ENCODE peak calls at places on chromosomes 6 and 20, in six cellular contexts. One of them, this sample, is unnamed.

GRCh38 chr6:11264100-11264499 is 31.6 kb upstream of the NEDD9 start:
- DNase-seq in foreskin fibroblast: no peak
- DNase-seq in lower leg skin: no peak
- DNase-seq in HFF-Myc: no peak
- DNase-seq in ovary: no peak
- DNase-seq in MM.1S: no peak
- DNase-seq in this sample: no peak

GRCh38 chr20:62276448-62276847 is 26.3 kb upstream of the ADRM1 start:
- DNase-seq in foreskin fibroblast: no peak
- DNase-seq in ovary: no peak
- DNase-seq in lower leg skin: no peak
- DNase-seq in HFF-Myc: no peak
- DNase-seq in MM.1S: no peak
- DNase-seq in this sample: no peak

GRCh38 chr6:148947621-148948444 is 201.0 kb downstream of the UST start:
- DNase-seq in lower leg skin: peak
- DNase-seq in MM.1S: peak
- DNase-seq in ovary: peak
- DNase-seq in foreskin fibroblast: peak
- DNase-seq in HFF-Myc: peak
- DNase-seq in this sample: peak

GRCh38 chr6:13614126-13614925 is 809 bp upstream of the NOL7 start:
- DNase-seq in HFF-Myc: no peak
- DNase-seq in lower leg skin: no peak
- DNase-seq in MM.1S: peak
- DNase-seq in ovary: no peak
- DNase-seq in foreskin fibroblast: peak
- DNase-seq in this sample: peak

GRCh38 chr6:43193929-43194328 is 11.9 kb downstream of the CUL9 start:
- DNase-seq in MM.1S: no peak
- DNase-seq in HFF-Myc: no peak
- DNase-seq in ovary: no peak
- DNase-seq in lower leg skin: no peak
- DNase-seq in foreskin fibroblast: no peak
- DNase-seq in this sample: no peak

GRCh38 chr6:15713325-15713724 is 50.5 kb upstream of the DTNBP1 start:
- DNase-seq in HFF-Myc: no peak
- DNase-seq in ovary: no peak
- DNase-seq in foreskin fibroblast: no peak
- DNase-seq in lower leg skin: no peak
- DNase-seq in MM.1S: no peak
- DNase-seq in this sample: no peak

GRCh38 chr6:46263709-46264091 is 92.9 kb upstream of the ENPP5 start:
- DNase-seq in lower leg skin: no peak
- DNase-seq in foreskin fibroblast: peak
- DNase-seq in HFF-Myc: peak
- DNase-seq in ovary: no peak
- DNase-seq in MM.1S: no peak
- DNase-seq in this sample: no peak

GRCh38 chr6:71056656-71057055 is 99.8 kb upstream of the B3GAT2 start:
- DNase-seq in lower leg skin: no peak
- DNase-seq in ovary: no peak
- DNase-seq in HFF-Myc: no peak
- DNase-seq in MM.1S: no peak
- DNase-seq in foreskin fibroblast: no peak
- DNase-seq in this sample: no peak

GRCh38 chr6:31918069-31918725 is 9.3 kb upstream of the C2 start:
- DNase-seq in ovary: no peak
- DNase-seq in HFF-Myc: no peak
- DNase-seq in lower leg skin: no peak
- DNase-seq in MM.1S: no peak
- DNase-seq in foreskin fibroblast: no peak
- DNase-seq in this sample: no peak

GRCh38 chr6:21538186-21538798 is 55.3 kb upstream of the SOX4 start:
- DNase-seq in HFF-Myc: no peak
- DNase-seq in MM.1S: no peak
- DNase-seq in lower leg skin: no peak
- DNase-seq in foreskin fibroblast: peak
- DNase-seq in ovary: no peak
- DNase-seq in this sample: no peak

GRCh38 chr6:138473144-138473543 is 26.1 kb downstream of the NHSL1 start:
- DNase-seq in MM.1S: no peak
- DNase-seq in HFF-Myc: no peak
- DNase-seq in lower leg skin: no peak
- DNase-seq in foreskin fibroblast: no peak
- DNase-seq in ovary: no peak
- DNase-seq in this sample: no peak

GRCh38 chr6:11404081-11404480 is 133.5 kb upstream of the TMEM170B start:
- DNase-seq in lower leg skin: no peak
- DNase-seq in foreskin fibroblast: no peak
- DNase-seq in ovary: no peak
- DNase-seq in HFF-Myc: no peak
- DNase-seq in MM.1S: no peak
- DNase-seq in this sample: no peak

GRCh38 chr6:3811191-3811590 is 38.0 kb upstream of the FAM50B start:
- DNase-seq in foreskin fibroblast: no peak
- DNase-seq in ovary: no peak
- DNase-seq in HFF-Myc: no peak
- DNase-seq in lower leg skin: peak
- DNase-seq in MM.1S: no peak
- DNase-seq in this sample: no peak

GRCh38 chr6:56101141-56101553 is 146.2 kb downstream of the COL21A1 start:
- DNase-seq in MM.1S: no peak
- DNase-seq in foreskin fibroblast: peak
- DNase-seq in lower leg skin: no peak
- DNase-seq in ovary: no peak
- DNase-seq in HFF-Myc: peak
- DNase-seq in this sample: no peak

GRCh38 chr6:61606500-61606899 is 679.5 kb downstream of the KHDRBS2 start:
- DNase-seq in ovary: no peak
- DNase-seq in lower leg skin: no peak
- DNase-seq in MM.1S: no peak
- DNase-seq in foreskin fibroblast: no peak
- DNase-seq in HFF-Myc: no peak
- DNase-seq in this sample: no peak

GRCh38 chr6:109793793-109794192 is 102.7 kb downstream of the FIG4 start:
- DNase-seq in lower leg skin: no peak
- DNase-seq in ovary: no peak
- DNase-seq in HFF-Myc: peak
- DNase-seq in MM.1S: no peak
- DNase-seq in foreskin fibroblast: peak
- DNase-seq in this sample: no peak

GRCh38 chr20:60007452-60007851 is 49.2 kb downstream of the CDH26 start:
- DNase-seq in foreskin fibroblast: no peak
- DNase-seq in MM.1S: no peak
- DNase-seq in lower leg skin: no peak
- DNase-seq in HFF-Myc: no peak
- DNase-seq in ovary: no peak
- DNase-seq in this sample: no peak

GRCh38 chr20:39107741-39108140 is 145.6 kb downstream of the DHX35 start:
- DNase-seq in foreskin fibroblast: peak
- DNase-seq in lower leg skin: no peak
- DNase-seq in HFF-Myc: no peak
- DNase-seq in ovary: no peak
- DNase-seq in MM.1S: no peak
- DNase-seq in this sample: no peak

GRCh38 chr6:16683524-16684194 is 77.6 kb downstream of the ATXN1 start:
- DNase-seq in ovary: no peak
- DNase-seq in lower leg skin: peak
- DNase-seq in HFF-Myc: peak
- DNase-seq in MM.1S: no peak
- DNase-seq in foreskin fibroblast: peak
- DNase-seq in this sample: peak

GRCh38 chr6:158046201-158047119 is 64.8 kb downstream of the SYNJ2 start:
- DNase-seq in lower leg skin: no peak
- DNase-seq in ovary: no peak
- DNase-seq in MM.1S: no peak
- DNase-seq in HFF-Myc: no peak
- DNase-seq in foreskin fibroblast: no peak
- DNase-seq in this sample: no peak

GRCh38 chr6:112936476-112936875 is 589.3 kb downstream of the RFPL4B start:
- DNase-seq in HFF-Myc: peak
- DNase-seq in MM.1S: no peak
- DNase-seq in ovary: no peak
- DNase-seq in lower leg skin: no peak
- DNase-seq in foreskin fibroblast: peak
- DNase-seq in this sample: no peak

GRCh38 chr20:13755809-13756208 is 28.9 kb downstream of the ESF1 start:
- DNase-seq in lower leg skin: no peak
- DNase-seq in ovary: no peak
- DNase-seq in MM.1S: no peak
- DNase-seq in foreskin fibroblast: no peak
- DNase-seq in HFF-Myc: no peak
- DNase-seq in this sample: no peak
- TF ChIP-seq CTCF in lower leg skin: no peak
- TF ChIP-seq CTCF in ovary: no peak
- TF ChIP-seq CTCF in MM.1S: no peak
- TF ChIP-seq CTCF in foreskin fibroblast: no peak
- TF ChIP-seq CTCF in HFF-Myc: no peak
- TF ChIP-seq CTCF in this sample: no peak

GRCh38 chr20:44187763-44188709 is 1.0 kb upstream of the JPH2 start:
- DNase-seq in lower leg skin: no peak
- DNase-seq in MM.1S: no peak
- DNase-seq in ovary: no peak
- DNase-seq in foreskin fibroblast: no peak
- DNase-seq in HFF-Myc: no peak
- DNase-seq in this sample: no peak

GRCh38 chr20:44186674-44187053 is 324 bp downstream of the JPH2 start:
- DNase-seq in HFF-Myc: no peak
- DNase-seq in lower leg skin: no peak
- DNase-seq in ovary: no peak
- DNase-seq in MM.1S: no peak
- DNase-seq in foreskin fibroblast: no peak
- DNase-seq in this sample: no peak

GRCh38 chr20:44185574-44185973 is 1.4 kb downstream of the JPH2 start:
- DNase-seq in MM.1S: no peak
- DNase-seq in foreskin fibroblast: no peak
- DNase-seq in lower leg skin: no peak
- DNase-seq in HFF-Myc: no peak
- DNase-seq in ovary: no peak
- DNase-seq in this sample: no peak

GRCh38 chr20:44187054-44187762 is at the start of gene JPH2:
- DNase-seq in MM.1S: no peak
- DNase-seq in lower leg skin: peak
- DNase-seq in ovary: peak
- DNase-seq in foreskin fibroblast: peak
- DNase-seq in HFF-Myc: no peak
- DNase-seq in this sample: peak

GRCh38 chr20:44186201-44186600 is 787 bp downstream of the JPH2 start:
- DNase-seq in MM.1S: no peak
- DNase-seq in ovary: no peak
- DNase-seq in HFF-Myc: no peak
- DNase-seq in foreskin fibroblast: no peak
- DNase-seq in lower leg skin: no peak
- DNase-seq in this sample: no peak
- H3K4me3 ChIP-seq in MM.1S: no peak
- H3K4me3 ChIP-seq in ovary: peak
- H3K4me3 ChIP-seq in HFF-Myc: no peak
- H3K4me3 ChIP-seq in foreskin fibroblast: no peak
- H3K4me3 ChIP-seq in lower leg skin: no peak
- H3K4me3 ChIP-seq in this sample: no peak

DNA sequence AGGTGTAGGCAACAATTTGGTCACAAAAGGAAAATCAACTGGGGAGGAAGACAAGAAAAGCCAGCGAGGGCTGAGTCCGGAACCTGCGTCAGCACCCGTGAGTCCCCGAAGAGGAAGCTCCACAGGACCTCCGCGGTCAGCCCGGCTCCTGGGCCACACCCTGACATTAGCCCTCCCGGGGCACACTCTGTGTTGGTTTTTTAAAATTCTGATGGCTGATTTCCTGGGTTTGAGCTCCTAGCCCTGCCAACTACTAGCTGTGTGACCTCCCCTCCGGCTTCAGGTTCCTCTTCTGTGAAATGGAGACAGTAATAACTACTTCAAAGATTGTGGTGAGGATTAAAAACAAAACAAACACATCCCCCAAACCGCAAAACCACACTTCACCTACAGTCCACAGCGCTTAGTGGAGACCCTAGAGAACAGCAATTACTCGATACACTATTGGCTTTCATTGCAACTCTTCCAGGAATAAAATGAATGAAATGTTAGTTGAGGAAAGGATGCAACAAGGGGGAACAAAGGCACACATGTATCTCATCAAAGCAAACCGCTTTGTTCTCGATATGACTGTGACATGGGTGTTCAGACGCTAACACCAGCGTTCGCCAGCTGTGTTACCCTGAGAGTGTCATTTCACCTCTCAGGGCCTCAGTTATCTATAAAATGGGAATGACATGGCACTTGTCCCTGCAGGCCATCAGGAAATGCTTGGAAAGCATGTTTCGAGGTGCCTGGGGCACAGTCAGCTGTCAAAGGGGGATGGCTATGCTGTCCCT is 984 bp downstream of the ZBP1 start:
- DNase-seq in foreskin fibroblast: no peak
- DNase-seq in HFF-Myc: no peak
- DNase-seq in lower leg skin: peak
- DNase-seq in ovary: no peak
- DNase-seq in MM.1S: peak
- DNase-seq in this sample: no peak
- TF ChIP-seq CTCF in foreskin fibroblast: no peak
- TF ChIP-seq CTCF in HFF-Myc: no peak
- TF ChIP-seq CTCF in lower leg skin: no peak
- TF ChIP-seq CTCF in ovary: no peak
- TF ChIP-seq CTCF in MM.1S: peak
- TF ChIP-seq CTCF in this sample: no peak

GRCh38 chr6:150929403-150929802 is 63.9 kb downstream of the MTHFD1L start:
- DNase-seq in MM.1S: no peak
- DNase-seq in ovary: peak
- DNase-seq in lower leg skin: peak
- DNase-seq in HFF-Myc: no peak
- DNase-seq in foreskin fibroblast: no peak
- DNase-seq in this sample: no peak

GRCh38 chr6:150928882-150929281 is 63.4 kb downstream of the MTHFD1L start:
- DNase-seq in ovary: no peak
- DNase-seq in MM.1S: no peak
- DNase-seq in foreskin fibroblast: no peak
- DNase-seq in HFF-Myc: no peak
- DNase-seq in lower leg skin: peak
- DNase-seq in this sample: no peak

GRCh38 chr6:150932976-150933375 is 67.5 kb downstream of the MTHFD1L start:
- DNase-seq in foreskin fibroblast: peak
- DNase-seq in ovary: peak
- DNase-seq in MM.1S: no peak
- DNase-seq in HFF-Myc: no peak
- DNase-seq in lower leg skin: no peak
- DNase-seq in this sample: no peak

GRCh38 chr6:150934380-150934779 is 68.9 kb downstream of the MTHFD1L start:
- DNase-seq in MM.1S: no peak
- DNase-seq in ovary: no peak
- DNase-seq in foreskin fibroblast: peak
- DNase-seq in lower leg skin: no peak
- DNase-seq in HFF-Myc: no peak
- DNase-seq in this sample: no peak

DNA sequence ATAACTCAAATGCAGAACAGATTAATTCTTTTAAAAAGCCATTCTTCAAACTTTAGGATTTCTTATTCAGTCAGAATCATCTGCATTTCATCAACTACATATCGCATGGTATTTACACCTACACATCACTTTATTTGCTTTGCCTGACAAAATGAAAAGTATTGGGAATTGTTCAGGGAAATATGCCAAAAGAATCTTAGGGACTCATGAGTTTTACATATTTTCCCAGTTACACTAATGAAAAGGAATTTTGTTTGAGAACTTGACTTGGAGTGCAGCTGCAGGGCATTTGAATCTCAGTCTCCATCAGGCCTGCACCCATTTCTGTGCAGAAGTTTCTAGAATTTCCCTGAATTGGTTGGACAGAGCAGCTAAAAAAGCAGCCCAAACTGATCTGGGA is 65.3 kb downstream of the MTHFD1L start:
- DNase-seq in HFF-Myc: no peak
- DNase-seq in lower leg skin: no peak
- DNase-seq in MM.1S: no peak
- DNase-seq in ovary: no peak
- DNase-seq in foreskin fibroblast: peak
- DNase-seq in this sample: no peak
- H3K4me3 ChIP-seq in HFF-Myc: no peak
- H3K4me3 ChIP-seq in lower leg skin: no peak
- H3K4me3 ChIP-seq in MM.1S: no peak
- H3K4me3 ChIP-seq in ovary: no peak
- H3K4me3 ChIP-seq in foreskin fibroblast: no peak
- H3K4me3 ChIP-seq in this sample: no peak

This sample was measured in BE2C.